ENCODE peak calls at places on chromosomes 3 and 15, in eight cellular contexts. N is Karpas-422; A is neuronal stem cell; H is CD8-positive, alpha-beta T cell; Z is aorta; P is Panc1; W is heart left ventricle; I is colonic mucosa. Y is an unnamed sample.

GRCh38 chr15:89423981-89424380 is 72.4 kb downstream of the RHCG start:
- DNase-seq in H (no peak), I (no peak), Z (no peak), P (no peak), A (no peak), N (no peak), W (no peak), Y (no peak)

GRCh38 chr3:128323206-128324081 is 143.2 kb downstream of the DNAJB8 start:
- DNase-seq in W (peak; percentile 54), Z (peak; percentile 48), N (no peak), A (no peak), P (no peak), H (no peak), I (peak; percentile 25), Y (peak; percentile 46)

GRCh38 chr3:170992854-170993253 is 33.7 kb downstream of the SLC2A2 start:
- DNase-seq in I (no peak), Z (no peak), A (no peak), N (no peak), W (no peak), H (no peak), P (no peak), Y (no peak)

GRCh38 chr3:182389041-182389815 is 404.1 kb upstream of the ATP11B start:
- DNase-seq in W (no peak), H (no peak), I (no peak), N (no peak), A (no peak), Z (no peak), P (no peak), Y (no peak)

GRCh38 chr3:100972867-100973266 is 20.4 kb downstream of the ABI3BP start:
- DNase-seq in Z (no peak), H (no peak), A (no peak), N (no peak), P (no peak), W (no peak), I (no peak), Y (no peak)

GRCh38 chr15:25422021-25422420 is 16.8 kb downstream of the UBE3A start:
- DNase-seq in W (no peak), P (no peak), N (no peak), I (no peak), A (no peak), Z (no peak), H (no peak), Y (no peak)

GRCh38 chr3:128556384-128556783 is 63.4 kb upstream of the GATA2 start:
- DNase-seq in H (no peak), N (no peak), A (no peak), Z (peak; percentile 57), P (no peak), I (no peak), W (no peak), Y (peak; percentile 34)

GRCh38 chr3:142934897-142935269 is 28.6 kb downstream of the PAQR9 start:
- DNase-seq in P (no peak), W (no peak), H (no peak), I (no peak), Z (no peak), N (no peak), A (no peak), Y (no peak)

GRCh38 chr3:123684636-123685035 is 99.8 kb upstream of the HACD2 start:
- DNase-seq in P (no peak), H (no peak), A (no peak), N (no peak), Z (no peak), W (no peak), I (no peak), Y (no peak)

GRCh38 chr15:83983634-83984458 is 251.7 kb upstream of the GOLGA6L4 start:
- DNase-seq in H (no peak), A (no peak), Z (no peak), I (no peak), P (no peak), N (peak; percentile 45), W (no peak), Y (no peak)

GRCh38 chr3:160027541-160028195 is 39.0 kb downstream of the IL12A start:
- DNase-seq in W (no peak), I (no peak), P (no peak), A (no peak), Z (no peak), N (no peak), H (no peak), Y (no peak)

GRCh38 chr3:138043266-138044029 is 33.5 kb downstream of the CLDN18 start:
- DNase-seq in P (no peak), I (no peak), Z (no peak), H (no peak), W (no peak), N (no peak), A (no peak), Y (no peak)

GRCh38 chr3:187150599-187150998 is 11.3 kb upstream of the RPL39L start:
- DNase-seq in H (peak; percentile 62), W (no peak), Z (no peak), I (peak; percentile 34), P (no peak), N (peak; percentile 93), A (no peak), Y (no peak)

GRCh38 chr15:88920186-88920891 is 7.2 kb upstream of the MFGE8 start:
- DNase-seq in N (no peak), A (no peak), I (no peak), Z (peak; percentile 76), P (no peak), W (no peak), H (no peak), Y (no peak)

GRCh38 chr3:51968883-51969674 is 1.8 kb upstream of the PCBP4 start:
- DNase-seq in N (no peak), W (no peak), H (no peak), I (no peak), P (no peak), Z (no peak), A (no peak), Y (no peak)

GRCh38 chr3:187185759-187186158 is 11.5 kb upstream of the RTP1 start:
- DNase-seq in I (no peak), P (no peak), W (no peak), Z (no peak), N (peak; percentile 89), H (no peak), A (no peak), Y (no peak)

GRCh38 chr3:15536856-15537255 is 15.3 kb upstream of the COLQ start:
- DNase-seq in H (no peak), N (no peak), P (no peak), A (no peak), W (no peak), Z (no peak), I (no peak), Y (no peak)

GRCh38 chr15:79122943-79123342 is 32.4 kb upstream of the RASGRF1 start:
- DNase-seq in A (no peak), Z (no peak), N (no peak), P (no peak), I (no peak), H (no peak), W (no peak), Y (no peak)

GRCh38 chr15:57306305-57306943 is 69.9 kb upstream of the CGNL1 start:
- DNase-seq in P (peak; percentile 30), W (peak; percentile 86), N (peak; percentile 94), H (peak; percentile 81), I (peak; percentile 96), A (peak; percentile 78), Z (peak; percentile 96), Y (peak; percentile 89)

GRCh38 chr3:186054481-186055399 is 54.1 kb downstream of the ETV5 start:
- DNase-seq in P (no peak), I (peak; percentile 19), N (no peak), Z (no peak), H (no peak), W (no peak), A (no peak), Y (no peak)

GRCh38 chr3:33063651-33064051 is 33.3 kb downstream of the GLB1 start:
- DNase-seq in Z (no peak), N (no peak), H (peak; percentile 27), I (no peak), P (no peak), A (no peak), W (no peak), Y (no peak)

GRCh38 chr3:87461036-87461435 is 184.7 kb upstream of the POU1F1 start:
- DNase-seq in A (no peak), N (no peak), H (no peak), W (no peak), Z (no peak), P (no peak), I (no peak), Y (no peak)

GRCh38 chr3:87462228-87462627 is 185.8 kb upstream of the POU1F1 start:
- DNase-seq in H (no peak), P (no peak), N (no peak), A (no peak), I (no peak), W (no peak), Z (no peak), Y (no peak)

GRCh38 chr3:87461443-87461842 is 185.1 kb upstream of the POU1F1 start:
- DNase-seq in A (no peak), I (no peak), N (no peak), P (no peak), H (no peak), Z (no peak), W (no peak), Y (no peak)
- H3K4me1 ChIP-seq in A (no peaks in the 10 kb centered on the region), I (no peaks in the 10 kb centered on the region), N (no peaks in the 10 kb centered on the region), P (no peaks in the 10 kb centered on the region), H (no peaks in the 10 kb centered on the region), Z (no peaks in the 10 kb centered on the region), W (no peaks in the 10 kb centered on the region), Y (no peaks in the 10 kb centered on the region)

GRCh38 chr15:101267320-101268104 is 9.8 kb downstream of the SELENOS start:
- DNase-seq in W (peak; percentile 65), Z (peak; percentile 78), H (no peak), P (no peak), A (no peak), N (no peak), I (peak; percentile 49), Y (no peak)
- H3K27ac ChIP-seq in W (no peak overlapping the region), Z (no peak overlapping the region), H (no peak overlapping the region), P (no peak overlapping the region), A (no peak overlapping the region), N (no peak overlapping the region), I (peak overlapping the region; percentile 13), Y (peak overlapping the region; percentile 20)

DNA sequence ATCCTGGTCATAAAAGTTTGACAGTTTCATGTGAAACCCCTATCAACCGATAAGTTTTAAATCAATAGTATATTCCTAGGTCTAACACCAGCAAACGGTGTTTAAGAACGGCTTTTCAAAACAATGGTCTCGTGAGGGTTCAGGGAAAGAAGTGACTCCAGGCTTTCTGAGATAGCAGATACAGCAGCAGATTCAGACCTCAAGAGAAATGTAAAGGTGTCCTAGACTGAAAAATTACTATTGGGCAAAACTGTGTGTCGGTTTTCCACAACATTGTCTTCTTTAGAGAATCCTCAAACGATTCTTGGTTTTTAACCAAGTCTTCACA is 1.3 kb downstream of the SETD2 start:
- DNase-seq in H (no peak), P (no peak), A (no peak), I (no peak), N (no peak), W (no peak), Z (no peak), Y (no peak)
- H3K4me1 ChIP-seq in H (peaks cover 58% of the 10 kb centered on the region), P (peaks cover 11% of the 10 kb centered on the region), A (peaks cover 4% of the 10 kb centered on the region), I (peaks cover 20% of the 10 kb centered on the region), N (peaks cover 58% of the 10 kb centered on the region), W (peaks cover 37% of the 10 kb centered on the region), Z (peaks cover 19% of the 10 kb centered on the region), Y (no peaks in the 10 kb centered on the region)

DNA sequence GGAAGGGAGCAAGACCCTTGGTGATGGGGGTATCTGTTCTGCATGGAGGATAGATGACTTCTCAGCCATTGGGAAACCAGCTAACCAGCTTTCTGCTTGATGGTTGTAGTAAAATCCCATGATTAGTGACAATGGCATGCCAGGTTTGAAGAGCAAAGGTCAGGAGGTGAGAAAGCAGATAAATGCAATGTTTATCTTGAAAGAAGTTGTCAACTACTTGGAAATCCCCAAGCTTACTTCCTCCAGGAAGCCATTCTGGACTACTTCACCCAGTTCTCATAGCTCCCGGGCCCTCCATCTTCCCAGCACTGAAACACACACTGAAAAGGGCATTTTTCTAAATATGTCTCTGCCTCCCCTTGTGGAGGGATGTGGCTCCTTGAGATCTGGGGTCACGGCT is 51.3 kb downstream of the SMAD3 start:
- DNase-seq in N (no peak), P (no peak), W (no peak), H (no peak), Z (peak; percentile 36), I (peak; percentile 59), A (no peak), Y (no peak)
- H3K27ac ChIP-seq in N (no peak overlapping the region), P (peak overlapping the region; percentile 100), W (no peak overlapping the region), H (no peak overlapping the region), Z (no peak overlapping the region), I (peak overlapping the region; percentile 42), A (no peak overlapping the region), Y (peak overlapping the region; percentile 22)

Y was measured in sigmoid colon.